ENCODE peak calls at places on chromosomes 16 and 17, in four cellular contexts. Q is kidney, V is PC-3, C is mammary epithelial cell. N is an unnamed sample.

GRCh38 chr17:48246623-48247022 is 139.1 kb downstream of the SNX11 start:
- DNase-seq in Q (no peak), V (peak), C (no peak), N (no peak)

GRCh38 chr17:48871035-48871550 is 21.5 kb upstream of the ATP5MC1 start:
- DNase-seq in C (no peak), Q (no peak), V (no peak), N (no peak)

GRCh38 chr17:74380086-74380958 is 13.0 kb downstream of the GPR142 start:
- DNase-seq in V (peak), Q (no peak), C (peak), N (peak)

GRCh38 chr16:22681551-22681880 is 132.4 kb upstream of the HS3ST2 start:
- DNase-seq in C (no peak), Q (no peak), V (no peak), N (no peak)

GRCh38 chr17:59221159-59221847 is 992 bp downstream of the GDPD1 start:
- DNase-seq in Q (no peak), V (no peak), C (no peak), N (no peak)

GRCh38 chr17:39116224-39116623 is 35.2 kb downstream of the PLXDC1 start:
- DNase-seq in V (no peak), C (no peak), Q (no peak), N (no peak)

GRCh38 chr17:34314279-34314678 is 5.0 kb upstream of the CCL8 start:
- DNase-seq in Q (no peak), V (no peak), C (no peak), N (no peak)

GRCh38 chr17:74723891-74724290 is 11.2 kb upstream of the CD300LF start:
- DNase-seq in C (no peak), Q (no peak), V (no peak), N (no peak)

GRCh38 chr17:43219001-43219400 is 7.3 kb downstream of the TMEM106A start:
- DNase-seq in V (no peak), Q (no peak), C (no peak), N (no peak)

GRCh38 chr17:64377769-64378282 is 12.8 kb downstream of the PECAM1 start:
- DNase-seq in V (peak), C (peak), Q (no peak), N (no peak)

GRCh38 chr16:68948230-68948910 is 105.0 kb downstream of the TANGO6 start:
- DNase-seq in C (no peak), Q (no peak), V (peak), N (no peak)

GRCh38 chr17:79749156-79749815 is 18.5 kb downstream of the ENPP7 start:
- DNase-seq in V (peak), C (peak), Q (no peak), N (no peak)

GRCh38 chr16:80027007-80027965 is 426.7 kb upstream of the MAF start:
- DNase-seq in V (peak), Q (peak), C (peak), N (peak)

GRCh38 chr17:80577876-80578275 is 33.2 kb downstream of the RPTOR start:
- DNase-seq in Q (no peak), V (no peak), C (no peak), N (no peak)

GRCh38 chr17:75344664-75345063 is 55.4 kb upstream of the SLC25A19 start:
- DNase-seq in C (no peak), V (no peak), Q (no peak), N (peak)

GRCh38 chr16:9141813-9142212 is 50.4 kb downstream of the HAPSTR1 start:
- DNase-seq in V (no peak), Q (peak), C (no peak), N (peak)

GRCh38 chr16:24150282-24150681 is 105.9 kb upstream of the CACNG3 start:
- DNase-seq in C (no peak), V (no peak), Q (no peak), N (no peak)

GRCh38 chr17:51402881-51403280 is 142.5 kb downstream of the UTP18 start:
- DNase-seq in Q (no peak), C (no peak), V (no peak), N (peak)

GRCh38 chr17:34537445-34537844 is 41.9 kb upstream of the TMEM132E start:
- DNase-seq in V (no peak), Q (no peak), C (no peak), N (no peak)

GRCh38 chr17:76529643-76530488 is 7.6 kb downstream of the CYGB start:
- DNase-seq in C (peak), Q (peak), V (no peak), N (peak)

GRCh38 chr17:76528528-76529223 is 8.8 kb downstream of the CYGB start:
- DNase-seq in C (no peak), Q (peak), V (no peak), N (no peak)

GRCh38 chr17:76527430-76528111 is 9.9 kb downstream of the CYGB start:
- DNase-seq in Q (peak), V (peak), C (peak), N (peak)

GRCh38 chr17:76529224-76529642 is 8.3 kb downstream of the CYGB start:
- DNase-seq in Q (peak), C (peak), V (peak), N (no peak)

GRCh38 chr17:76528156-76528527 is 9.4 kb downstream of the CYGB start:
- DNase-seq in C (no peak), V (peak), Q (peak), N (no peak)
- H3K9ac ChIP-seq in C (no peak), V (peak), Q (peak), N (no peak)

GRCh38 chr16:67516296-67517177 is 12.1 kb upstream of the RIPOR1 start:
- DNase-seq in V (peak), C (no peak), Q (no peak), N (no peak)
- H3K9ac ChIP-seq in V (no peak), C (no peak), Q (peak), N (no peak)

GRCh38 chr17:5530265-5530782 is 44.0 kb downstream of the MIS12 start:
- DNase-seq in V (no peak), Q (no peak), C (no peak), N (no peak)

GRCh38 chr17:5523249-5523648 is 36.9 kb downstream of the MIS12 start:
- DNase-seq in C (no peak), V (no peak), Q (no peak), N (no peak)

GRCh38 chr17:5527647-5528250 is 41.4 kb downstream of the MIS12 start:
- DNase-seq in Q (no peak), V (no peak), C (no peak), N (no peak)

GRCh38 chr17:5531019-5531418 is 44.7 kb downstream of the MIS12 start:
- DNase-seq in C (no peak), V (no peak), Q (no peak), N (no peak)

GRCh38 chr17:5526821-5527598 is 40.6 kb downstream of the MIS12 start:
- DNase-seq in C (peak), V (peak), Q (peak), N (no peak)
- H3K9ac ChIP-seq in C (no peak), V (no peak), Q (no peak), N (no peak)

GRCh38 chr17:16972346-16972745 is 428 bp upstream of the TNFRSF13B start:
- DNase-seq in V (no peak), C (no peak), Q (no peak), N (peak)

GRCh38 chr17:16968786-16969185 is 3.1 kb downstream of the TNFRSF13B start:
- DNase-seq in C (no peak), V (no peak), Q (no peak), N (no peak)

GRCh38 chr17:16973760-16974540 is 2.0 kb upstream of the TNFRSF13B start:
- DNase-seq in V (no peak), C (no peak), Q (no peak), N (peak)

GRCh38 chr17:16969931-16970906 is 1.7 kb downstream of the TNFRSF13B start:
- DNase-seq in V (no peak), Q (no peak), C (no peak), N (peak)

GRCh38 chr17:16971458-16972338 is at the start of gene TNFRSF13B:
- DNase-seq in V (no peak), Q (no peak), C (no peak), N (peak)
- H3K9ac ChIP-seq in V (no peak), Q (no peak), C (no peak), N (no peak)

GRCh38 chr16:87996962-87997880 is 46.0 kb downstream of the BANP start:
- DNase-seq in V (no peak), C (no peak), Q (no peak), N (no peak)

GRCh38 chr16:87995644-87996043 is 44.4 kb downstream of the BANP start:
- DNase-seq in Q (no peak), C (no peak), V (no peak), N (no peak)

DNA sequence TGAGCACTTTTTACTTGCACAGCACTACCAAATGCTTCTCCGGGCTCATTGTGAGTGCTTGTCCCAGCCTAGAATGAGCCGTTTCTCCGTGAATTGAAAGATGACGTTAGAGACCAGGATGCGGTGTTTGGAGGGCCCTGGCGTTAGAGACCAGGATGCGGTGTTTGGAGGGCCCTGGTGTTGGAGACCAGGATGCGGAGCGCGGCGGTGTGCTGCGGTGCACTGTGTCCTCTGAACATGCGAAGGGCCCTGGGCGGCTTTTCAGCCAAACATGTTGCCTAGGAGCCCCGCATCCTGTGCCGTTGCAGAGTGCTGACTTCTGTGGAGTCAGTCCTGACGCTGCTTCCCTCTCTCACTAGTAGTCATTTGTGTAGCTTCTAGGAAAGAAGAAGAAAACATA is 42.7 kb downstream of the BANP start:
- DNase-seq in V (no peak), C (no peak), Q (no peak), N (no peak)
- H3K9ac ChIP-seq in V (no peak), C (no peak), Q (no peak), N (no peak)

DNA sequence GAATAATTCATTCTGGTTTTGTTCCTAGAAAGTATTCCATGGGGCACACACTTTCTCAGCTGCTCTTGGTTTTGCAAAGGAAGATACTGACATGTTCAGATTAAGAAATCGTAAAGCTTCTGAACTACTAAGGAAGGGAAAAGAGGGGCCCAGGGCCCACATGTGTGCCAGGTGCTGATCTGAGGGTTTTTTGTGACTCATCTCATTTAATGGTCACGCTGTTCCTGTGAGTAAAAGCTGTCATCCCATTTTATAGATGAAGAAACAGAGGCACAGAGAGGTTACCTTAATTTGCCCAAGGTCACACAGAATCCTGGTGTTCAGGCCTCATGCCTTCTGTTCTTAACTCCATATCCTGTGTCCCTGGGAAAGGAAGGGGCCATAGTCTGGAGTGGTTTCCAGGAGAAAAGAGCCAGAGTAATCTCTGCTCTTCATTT is 113.2 kb downstream of the MSI2 start:
- DNase-seq in Q (no peak), C (peak), V (peak), N (no peak)
- H3K9ac ChIP-seq in Q (peak), C (peak), V (peak), N (no peak)

GRCh38 chr17:45675892-45676291 is 108.2 kb upstream of the CRHR1 start:
- DNase-seq in Q (no peak), V (no peak), C (no peak), N (no peak)

GRCh38 chr17:45672792-45673191 is 111.3 kb upstream of the CRHR1 start:
- DNase-seq in Q (no peak), V (no peak), C (no peak), N (no peak)

GRCh38 chr17:45676695-45677094 is 107.4 kb upstream of the CRHR1 start:
- DNase-seq in V (no peak), Q (no peak), C (no peak), N (no peak)

GRCh38 chr17:45672301-45672700 is 111.8 kb upstream of the CRHR1 start:
- DNase-seq in C (no peak), V (no peak), Q (no peak), N (peak)

DNA sequence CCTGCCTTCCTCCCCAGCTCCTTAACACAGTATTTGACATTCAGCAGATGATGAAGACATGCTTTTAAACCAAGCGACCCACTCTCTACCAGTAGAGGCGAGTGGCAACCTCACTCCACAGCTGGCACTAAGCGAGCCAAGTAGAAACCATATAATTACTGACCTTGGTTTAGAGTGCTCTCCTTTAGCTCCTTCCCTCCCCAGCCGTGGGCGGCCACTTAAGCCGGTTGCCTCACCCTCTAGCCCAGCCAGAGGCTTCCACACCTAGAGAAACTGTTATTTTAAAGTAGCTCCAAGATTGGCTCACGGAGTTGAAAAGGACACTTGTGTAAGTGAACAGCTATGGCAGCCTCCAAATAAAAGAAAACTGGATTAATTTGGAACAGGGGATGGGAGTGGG is 109.1 kb upstream of the CRHR1 start:
- DNase-seq in Q (no peak), V (no peak), C (no peak), N (no peak)
- H3K9ac ChIP-seq in Q (no peak), V (no peak), C (no peak), N (no peak)

DNA sequence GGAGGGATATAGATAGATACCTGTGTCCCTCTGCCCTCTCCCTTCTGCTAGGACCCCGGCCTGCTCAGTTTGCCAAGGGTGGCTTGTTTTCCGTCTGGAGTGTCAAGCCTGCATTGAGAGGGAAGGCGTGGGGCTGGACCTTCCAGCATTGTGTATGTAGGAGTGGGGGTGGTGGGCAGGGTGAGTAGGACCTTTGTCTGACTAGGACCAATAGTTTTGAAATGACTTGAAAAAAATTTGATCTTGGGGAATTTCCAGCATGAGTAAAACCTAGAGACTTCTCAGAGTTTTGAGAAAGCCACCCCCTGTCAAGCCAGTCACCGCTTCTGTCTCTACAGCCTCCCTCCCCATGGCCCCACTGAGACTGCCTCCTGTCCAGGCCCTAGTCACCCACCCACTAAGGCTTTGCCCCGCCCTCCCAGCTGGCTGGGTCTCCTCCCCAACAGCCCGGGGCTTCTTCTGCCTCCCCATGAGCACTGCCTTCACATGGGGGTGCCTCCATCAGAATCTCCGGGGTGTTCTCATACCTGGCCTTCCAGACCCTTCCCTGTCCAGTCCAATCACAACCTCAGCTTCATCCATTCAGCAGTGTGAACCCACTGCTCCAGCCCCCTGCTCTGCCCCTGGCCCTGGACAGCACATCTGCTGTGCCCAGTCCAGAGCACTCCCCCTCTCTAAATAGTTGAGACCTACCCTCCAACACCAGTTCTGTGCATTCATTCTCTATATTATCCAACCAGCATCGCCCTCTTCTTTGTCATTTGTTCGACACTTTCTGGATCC is 207.0 kb downstream of the MSI2 start:
- DNase-seq in C (peak), Q (no peak), V (peak), N (no peak)
- H3K9ac ChIP-seq in C (no peak), Q (no peak), V (peak), N (no peak)